ENCODE peak calls at places on chromosome 5, in six cellular contexts. A is A549, H is vagina, O is cardiac muscle cell, W is sigmoid colon, N is GM23248. G is an unnamed sample.

GRCh38 chr5:62043289-62044274 is 262.4 kb upstream of the KIF2A start:
- DNase-seq in A (no peak), H (no peak), O (no peak), W (no peak), N (no peak), G (no peak)

GRCh38 chr5:149682532-149683076 is 47.5 kb upstream of the PPARGC1B start:
- DNase-seq in A (no peak), H (no peak), O (no peak), W (no peak), N (no peak), G (no peak)

GRCh38 chr5:53095931-53096525 is 13.5 kb downstream of the MOCS2 start:
- DNase-seq in A (peak; percentile 51), H (no peak), O (peak; percentile 81), W (peak; percentile 81), N (peak; percentile 56), G (peak; percentile 57)

GRCh38 chr5:80184235-80185023 is 71.4 kb downstream of the SERINC5 start:
- DNase-seq in A (peak; percentile 55), H (no peak), O (no peak), W (no peak), N (no peak), G (no peak)

GRCh38 chr5:115168829-115169391 is 798 bp downstream of the TRIM36 start:
- DNase-seq in A (no peak), H (no peak), O (no peak), W (no peak), N (peak; percentile 21), G (peak; percentile 58)

GRCh38 chr5:19270153-19270552 is 717.8 kb downstream of the CDH18 start:
- DNase-seq in A (no peak), H (no peak), O (no peak), W (no peak), N (no peak), G (peak; percentile 68)

GRCh38 chr5:118611332-118611945 is 376.9 kb downstream of the DTWD2 start:
- DNase-seq in A (peak; percentile 3), H (no peak), O (peak; percentile 44), W (no peak), N (peak; percentile 57), G (peak; percentile 62)

GRCh38 chr5:1007221-1007680 is 1.4 kb upstream of the NKD2 start:
- DNase-seq in A (no peak), H (no peak), O (no peak), W (peak; percentile 62), N (no peak), G (peak; percentile 30)

GRCh38 chr5:133907075-133907474 is 61.4 kb downstream of the C5orf15 start:
- DNase-seq in A (no peak), H (no peak), O (no peak), W (peak; percentile 73), N (no peak), G (no peak)

GRCh38 chr5:132747064-132747692 is at the start of gene CCNI2:
- DNase-seq in A (peak; percentile 65), H (no peak), O (no peak), W (no peak), N (peak; percentile 56), G (no peak)

GRCh38 chr5:84450617-84451414 is 66.1 kb upstream of the EDIL3 start:
- DNase-seq in A (no peak), H (no peak), O (peak; percentile 35), W (no peak), N (peak; percentile 41), G (no peak)

GRCh38 chr5:148909766-148910165 is 83.4 kb downstream of the ADRB2 start:
- DNase-seq in A (no peak), H (no peak), O (no peak), W (no peak), N (no peak), G (no peak)

GRCh38 chr5:154172785-154173184 is 17.7 kb upstream of the GALNT10 start:
- DNase-seq in A (no peak), H (no peak), O (no peak), W (no peak), N (no peak), G (no peak)

GRCh38 chr5:28370896-28371295 is 1332.5 kb upstream of the CDH9 start:
- DNase-seq in A (no peak), H (no peak), O (no peak), W (no peak), N (no peak), G (no peak)
- H3K4me3 ChIP-seq in A (no peak overlapping the region), H (no peak overlapping the region), O (no peak overlapping the region), W (no peak overlapping the region), N (no peak overlapping the region), G (no peak overlapping the region)

DNA sequence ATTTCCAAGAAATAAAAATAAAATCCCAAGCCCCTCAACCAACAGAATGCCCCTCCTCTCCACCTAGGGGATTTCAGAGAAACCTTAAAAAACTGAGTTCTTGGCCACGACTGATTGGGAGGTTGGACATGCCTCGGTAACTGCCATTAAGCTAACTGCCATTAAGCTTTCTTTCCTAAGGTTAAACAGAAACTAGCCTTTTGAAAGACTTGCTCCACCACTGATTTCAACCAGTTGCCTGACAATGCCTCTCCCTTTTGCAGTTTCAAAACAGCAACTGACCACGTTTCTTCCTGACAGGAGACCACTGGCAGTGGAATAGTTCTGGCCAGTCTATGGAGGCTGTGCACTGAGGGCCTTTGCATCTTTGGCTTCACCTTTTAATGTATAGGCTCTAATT is 39.3 kb upstream of the TRPC7 start:
- DNase-seq in A (no peak), H (no peak), O (no peak), W (no peak), N (no peak), G (no peak)
- H3K27ac ChIP-seq in A (no peak overlapping the region), H (no peak overlapping the region), O (no peak overlapping the region), W (no peak overlapping the region), N (no peak overlapping the region), G (no peak overlapping the region)

DNA sequence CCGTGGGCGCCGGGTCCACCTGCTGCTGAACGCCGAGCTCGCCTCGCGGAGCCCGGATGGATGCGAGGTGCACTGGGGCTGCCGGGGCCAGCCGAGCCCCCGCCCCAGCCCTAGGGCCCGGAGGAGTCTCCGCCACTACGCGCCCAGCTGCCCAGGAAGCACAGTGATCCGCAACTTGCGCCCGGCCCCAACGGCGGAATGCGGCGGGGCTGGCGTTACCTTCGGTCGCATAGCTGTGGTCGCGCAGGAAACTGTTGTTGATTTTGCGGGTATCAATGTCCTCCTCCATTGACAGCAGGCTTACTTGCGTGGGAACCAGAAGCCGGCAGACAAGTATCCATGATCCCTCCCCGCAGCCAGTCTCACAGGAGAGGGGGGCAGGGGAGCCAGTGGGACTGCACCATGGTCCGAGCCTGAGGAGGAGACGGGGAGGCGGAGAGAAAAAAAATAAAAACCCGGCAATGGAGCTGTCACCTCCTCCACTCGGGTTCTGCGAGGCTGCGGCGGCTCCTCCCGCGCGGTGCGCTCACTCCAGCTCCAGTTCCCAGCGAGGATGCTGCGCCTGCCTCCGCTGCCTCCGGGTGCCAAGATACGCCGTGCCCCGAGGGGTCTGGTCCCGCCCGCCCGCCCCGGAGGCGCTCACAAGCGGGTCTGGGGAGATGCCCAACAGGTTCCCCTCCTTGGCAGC is 630 bp downstream of the PPP2R2B start:
- DNase-seq in A (no peak), H (no peak), O (peak; percentile 9), W (no peak), N (peak; percentile 43), G (peak; percentile 18)
- H3K4me3 ChIP-seq in A (peak overlapping the region; percentile 50), H (peak overlapping the region; percentile 58), O (peak overlapping the region; percentile 76), W (peak overlapping the region; percentile 56), N (peak overlapping the region; percentile 63), G (peak overlapping the region; percentile 51)

DNA sequence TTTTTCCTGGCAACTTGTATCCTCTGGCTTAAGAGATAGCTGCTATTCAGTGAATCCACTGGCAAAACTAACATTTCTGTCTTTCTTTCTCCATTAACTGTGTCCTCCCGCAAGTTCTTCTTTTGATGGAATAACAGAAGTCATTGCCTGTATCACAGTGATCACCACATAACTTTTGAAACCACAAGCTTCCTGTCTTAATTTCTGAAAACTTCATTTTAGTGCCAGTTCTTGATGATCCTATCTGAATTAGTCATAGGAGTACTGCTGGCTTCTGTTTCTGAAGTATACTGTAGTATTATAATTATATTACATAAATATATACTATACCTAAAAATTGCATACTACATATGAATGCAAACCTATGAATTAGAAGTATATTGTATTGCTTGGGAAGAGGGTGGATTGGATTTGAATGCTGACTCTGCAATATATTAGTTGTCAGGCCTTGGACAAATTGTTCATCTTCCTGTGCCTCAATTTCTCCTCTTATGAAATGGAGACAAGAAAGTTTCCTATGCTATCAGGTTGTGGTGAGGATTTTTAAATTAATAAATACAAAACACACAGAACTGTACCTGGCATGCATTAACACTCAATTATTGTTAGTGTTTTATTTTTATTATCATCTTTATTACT is 441.6 kb downstream of the CETN3 start:
- DNase-seq in A (no peak), H (no peak), O (peak; percentile 66), W (no peak), N (peak; percentile 44), G (no peak)
- H3K27ac ChIP-seq in A (no peak overlapping the region), H (peak overlapping the region; percentile 5), O (no peak overlapping the region), W (no peak overlapping the region), N (no peak overlapping the region), G (no peak overlapping the region)

GRCh38 chr5:142685418-142686209 is at the start of gene FGF1:
- DNase-seq in A (no peak), H (no peak), O (peak; percentile 46), W (no peak), N (no peak), G (no peak)

GRCh38 chr5:142683116-142683515 is 2.8 kb downstream of the FGF1 start:
- DNase-seq in A (no peak), H (no peak), O (no peak), W (no peak), N (no peak), G (no peak)

GRCh38 chr5:142684508-142685031 is 1.3 kb downstream of the FGF1 start:
- DNase-seq in A (no peak), H (no peak), O (peak; percentile 26), W (no peak), N (no peak), G (no peak)

GRCh38 chr5:142686210-142686734 is 382 bp upstream of the FGF1 start:
- DNase-seq in A (no peak), H (no peak), O (no peak), W (no peak), N (no peak), G (no peak)

GRCh38 chr5:142683885-142684505 is 1.9 kb downstream of the FGF1 start:
- DNase-seq in A (no peak), H (no peak), O (no peak), W (no peak), N (no peak), G (no peak)
- H3K4me3 ChIP-seq in A (no peak overlapping the region), H (no peak overlapping the region), O (no peak overlapping the region), W (no peak overlapping the region), N (no peak overlapping the region), G (no peak overlapping the region)

GRCh38 chr5:175610898-175611297 is 47.0 kb upstream of the HRH2 start:
- DNase-seq in A (no peak), H (no peak), O (no peak), W (no peak), N (no peak), G (no peak)
- H3K27ac ChIP-seq in A (no peak overlapping the region), H (no peak overlapping the region), O (no peak overlapping the region), W (no peak overlapping the region), N (no peak overlapping the region), G (no peak overlapping the region)

GRCh38 chr5:123012321-123012720 is 24.2 kb downstream of the PPIC start:
- DNase-seq in A (no peak), H (no peak), O (no peak), W (no peak), N (peak; percentile 16), G (no peak)
- H3K4me3 ChIP-seq in A (no peak overlapping the region), H (no peak overlapping the region), O (no peak overlapping the region), W (no peak overlapping the region), N (peak overlapping the region; percentile 16), G (no peak overlapping the region)

GRCh38 chr5:172840778-172841154 is 6.7 kb downstream of the ERGIC1 start:
- DNase-seq in A (no peak), H (no peak), O (no peak), W (no peak), N (no peak), G (no peak)
- H3K27ac ChIP-seq in A (no peak overlapping the region), H (peak overlapping the region; percentile 74), O (no peak overlapping the region), W (peak overlapping the region; percentile 76), N (peak overlapping the region; percentile 40), G (no peak overlapping the region)

G was measured in WERI-Rb-1.